ENCODE peak calls at places on chromosomes 5 and 9, in four cellular contexts. One of them, this sample, is unnamed.

GRCh38 chr5:45454114-45454513 is 242.1 kb downstream of the HCN1 start:
- DNase-seq in IMR-90: peak
- DNase-seq in trophoblast cell: peak
- DNase-seq in mesendoderm: peak
- DNase-seq in this sample: peak

GRCh38 chr9:25453876-25454275 is 224.4 kb downstream of the TUSC1 start:
- DNase-seq in trophoblast cell: no peak
- DNase-seq in mesendoderm: no peak
- DNase-seq in IMR-90: no peak
- DNase-seq in this sample: no peak

GRCh38 chr5:6761333-6761732 is 48.1 kb downstream of the TENT4A start:
- DNase-seq in IMR-90: no peak
- DNase-seq in trophoblast cell: peak
- DNase-seq in mesendoderm: no peak
- DNase-seq in this sample: no peak

GRCh38 chr9:8750639-8751041 is 951.1 kb upstream of the DMAC1 start:
- DNase-seq in trophoblast cell: no peak
- DNase-seq in IMR-90: no peak
- DNase-seq in mesendoderm: peak
- DNase-seq in this sample: no peak

GRCh38 chr9:125949247-125949646 is 202.1 kb downstream of the PBX3 start:
- DNase-seq in IMR-90: no peak
- DNase-seq in trophoblast cell: peak
- DNase-seq in mesendoderm: no peak
- DNase-seq in this sample: no peak

GRCh38 chr9:9631302-9631701 is 981.5 kb downstream of the PTPRD start:
- DNase-seq in IMR-90: no peak
- DNase-seq in mesendoderm: no peak
- DNase-seq in trophoblast cell: no peak
- DNase-seq in this sample: no peak

GRCh38 chr5:85458319-85458718 is 1073.6 kb upstream of the EDIL3 start:
- DNase-seq in mesendoderm: no peak
- DNase-seq in IMR-90: no peak
- DNase-seq in trophoblast cell: no peak
- DNase-seq in this sample: no peak

GRCh38 chr5:138370537-138370936 is 18.1 kb downstream of the KDM3B start:
- DNase-seq in mesendoderm: no peak
- DNase-seq in trophoblast cell: no peak
- DNase-seq in IMR-90: peak
- DNase-seq in this sample: no peak

DNA sequence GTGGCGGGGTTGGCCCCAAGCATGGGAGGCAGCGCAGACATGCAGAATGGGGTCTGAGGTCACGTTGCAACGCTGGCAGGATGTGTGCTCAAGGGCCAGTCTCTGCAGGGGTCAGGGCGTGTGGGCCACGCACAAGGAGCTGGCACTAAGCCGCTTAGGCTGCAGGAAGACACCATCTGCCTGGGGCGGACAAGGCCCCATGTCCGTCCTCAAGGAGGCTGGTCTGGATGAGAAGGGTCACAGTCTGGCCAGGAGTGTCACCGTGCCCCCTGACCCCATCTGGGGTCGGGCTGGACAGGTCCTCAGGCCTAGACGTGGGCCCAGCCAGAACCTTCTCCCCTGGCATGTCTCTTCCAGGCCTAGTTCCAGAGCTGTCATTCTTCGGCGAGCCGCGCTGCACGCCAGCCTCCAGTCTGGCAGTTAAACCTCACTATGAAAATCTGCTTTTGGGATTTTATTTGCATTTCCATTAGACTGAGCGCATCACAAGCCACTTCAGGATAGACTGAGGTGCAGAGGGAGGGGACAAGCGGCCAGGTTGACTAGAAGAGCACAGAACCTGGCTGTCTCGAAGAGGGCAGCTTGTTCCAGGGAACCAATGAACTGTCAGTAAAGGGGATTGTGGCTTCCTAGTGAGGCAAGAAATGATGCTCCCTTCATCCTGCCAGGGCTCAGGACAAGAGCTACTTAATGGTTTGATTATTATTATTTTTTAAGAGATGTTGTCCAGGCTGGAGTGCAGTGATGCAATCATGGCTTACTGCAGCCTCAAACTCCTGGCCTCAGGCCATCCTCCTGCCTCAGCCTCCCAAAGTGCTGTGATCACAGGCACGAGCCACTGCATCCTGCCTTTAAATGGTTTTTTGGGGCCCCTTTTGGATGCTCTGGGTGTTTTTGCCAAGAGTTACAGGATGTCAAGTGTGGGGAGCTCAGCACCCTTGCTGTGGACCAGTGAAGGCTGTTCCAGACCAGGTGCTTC is 4.3 kb downstream of the BRD3OS start:
- DNase-seq in trophoblast cell: no peak
- DNase-seq in mesendoderm: no peak
- DNase-seq in IMR-90: no peak
- DNase-seq in this sample: no peak
- H3K23ac ChIP-seq in trophoblast cell: no peak
- H3K23ac ChIP-seq in mesendoderm: no peak
- H3K23ac ChIP-seq in IMR-90: no peak
- H3K23ac ChIP-seq in this sample: no peak

GRCh38 chr9:124853605-124854143 is 414 bp downstream of the WDR38 start:
- DNase-seq in trophoblast cell: no peak
- DNase-seq in IMR-90: no peak
- DNase-seq in mesendoderm: no peak
- DNase-seq in this sample: no peak
- H3K23ac ChIP-seq in trophoblast cell: no peak
- H3K23ac ChIP-seq in IMR-90: no peak
- H3K23ac ChIP-seq in mesendoderm: no peak
- H3K23ac ChIP-seq in this sample: no peak

DNA sequence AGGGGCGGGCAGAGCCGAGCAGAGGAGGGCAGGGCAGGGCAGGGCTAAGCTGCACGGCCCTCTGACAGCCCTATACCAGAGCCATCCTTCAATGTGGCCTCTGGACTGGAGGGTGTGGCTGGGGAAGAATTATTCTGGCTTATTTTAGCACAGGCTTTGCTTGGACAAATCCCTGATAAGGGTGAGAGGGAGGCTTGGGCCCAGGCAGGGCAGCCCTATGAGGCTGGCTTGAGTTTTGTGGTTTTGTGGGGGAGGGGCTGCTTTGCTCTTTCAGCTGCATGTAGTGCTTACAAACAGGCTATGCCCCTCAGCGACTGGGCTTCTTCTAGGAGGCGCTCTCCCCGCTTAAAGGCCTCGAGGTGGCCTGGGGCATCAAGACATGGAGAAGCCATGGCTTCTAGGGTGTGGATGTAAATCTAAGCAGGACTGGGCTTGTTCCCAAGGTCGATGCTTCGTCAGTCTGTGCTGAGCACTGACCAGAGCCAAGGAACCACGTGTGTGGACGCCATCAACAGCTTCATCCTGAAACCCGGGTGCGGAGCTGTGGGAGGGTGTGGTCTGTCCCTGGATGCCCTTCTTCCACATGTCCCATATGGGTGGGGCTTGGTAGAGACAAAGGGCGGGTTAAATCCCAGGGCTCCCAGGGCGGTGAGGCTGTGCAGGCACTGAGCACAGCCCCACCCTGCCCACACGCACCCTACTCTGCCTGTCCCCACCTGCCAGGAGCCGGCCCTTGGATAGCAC is 45.7 kb upstream of the IPPK start:
- DNase-seq in IMR-90: no peak
- DNase-seq in mesendoderm: no peak
- DNase-seq in trophoblast cell: no peak
- DNase-seq in this sample: no peak
- H3K23ac ChIP-seq in IMR-90: no peak
- H3K23ac ChIP-seq in mesendoderm: no peak
- H3K23ac ChIP-seq in trophoblast cell: no peak
- H3K23ac ChIP-seq in this sample: no peak

GRCh38 chr9:136460772-136461325 is 21.2 kb upstream of the INPP5E start:
- DNase-seq in IMR-90: no peak
- DNase-seq in trophoblast cell: no peak
- DNase-seq in mesendoderm: no peak
- DNase-seq in this sample: no peak

GRCh38 chr9:136462664-136463063 is 20.2 kb downstream of the SEC16A start:
- DNase-seq in trophoblast cell: no peak
- DNase-seq in mesendoderm: no peak
- DNase-seq in IMR-90: no peak
- DNase-seq in this sample: no peak

GRCh38 chr9:136456257-136456656 is 16.6 kb upstream of the INPP5E start:
- DNase-seq in trophoblast cell: no peak
- DNase-seq in mesendoderm: no peak
- DNase-seq in IMR-90: no peak
- DNase-seq in this sample: no peak

GRCh38 chr9:136457326-136457725 is 17.7 kb upstream of the INPP5E start:
- DNase-seq in trophoblast cell: no peak
- DNase-seq in IMR-90: no peak
- DNase-seq in mesendoderm: no peak
- DNase-seq in this sample: no peak

DNA sequence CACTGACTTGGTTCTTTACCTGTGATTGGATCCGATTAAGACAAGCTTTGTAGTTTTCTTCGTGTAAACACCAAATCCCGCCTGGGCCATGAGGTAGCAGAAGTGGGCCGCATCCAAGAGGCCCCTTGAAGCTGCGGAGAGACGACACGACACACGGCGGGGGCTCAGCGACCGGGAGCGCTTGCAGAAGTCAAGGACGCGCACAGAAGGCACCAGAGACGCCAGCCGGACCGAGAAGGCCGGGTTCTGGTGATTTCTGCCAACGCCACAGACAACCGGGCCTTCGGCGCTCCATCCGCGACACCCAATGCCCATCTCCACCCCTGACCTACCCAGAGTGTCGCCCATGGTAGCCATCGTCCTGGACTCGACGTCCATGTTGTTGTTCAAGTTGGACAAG is 19.8 kb upstream of the INPP5E start:
- DNase-seq in mesendoderm: no peak
- DNase-seq in IMR-90: no peak
- DNase-seq in trophoblast cell: no peak
- DNase-seq in this sample: no peak
- H3K23ac ChIP-seq in mesendoderm: no peak
- H3K23ac ChIP-seq in IMR-90: no peak
- H3K23ac ChIP-seq in trophoblast cell: no peak
- H3K23ac ChIP-seq in this sample: no peak

DNA sequence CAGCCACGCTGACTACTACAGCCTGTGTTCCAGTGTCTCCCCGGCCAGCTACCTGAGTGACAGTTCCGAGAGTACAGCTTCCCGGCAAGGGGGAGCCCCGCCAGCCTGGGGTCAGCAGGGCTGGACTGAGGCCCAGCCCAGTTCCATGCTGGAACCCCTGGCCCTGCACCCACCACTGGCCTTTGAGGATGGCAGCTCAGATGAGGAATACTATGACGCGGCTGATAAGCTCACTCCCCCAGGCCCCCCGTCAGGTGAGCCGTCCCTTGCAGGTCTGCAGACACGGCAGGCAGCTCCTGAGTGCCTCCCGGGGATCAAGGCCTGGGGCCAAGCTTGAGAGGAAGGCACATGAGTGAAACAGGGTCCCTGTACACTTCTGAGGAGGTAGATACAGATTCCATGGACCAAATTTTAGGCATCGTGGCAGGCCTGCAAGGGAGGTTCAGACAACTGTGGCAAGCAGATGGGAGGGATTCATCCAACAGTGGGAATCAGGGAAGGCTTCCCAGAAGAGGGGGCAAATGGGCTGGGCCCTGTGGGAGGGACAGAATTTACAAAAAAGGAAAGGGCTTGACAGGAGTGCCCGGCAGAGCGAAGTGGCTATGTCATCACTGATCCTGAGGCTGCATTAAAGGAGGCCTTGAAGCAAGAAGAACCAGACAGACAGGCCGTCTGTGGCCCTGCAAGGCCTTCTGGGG is 12.8 kb upstream of the TRMT10B start:
- DNase-seq in trophoblast cell: no peak
- DNase-seq in mesendoderm: no peak
- DNase-seq in IMR-90: no peak
- DNase-seq in this sample: no peak
- H3K23ac ChIP-seq in trophoblast cell: no peak
- H3K23ac ChIP-seq in mesendoderm: no peak
- H3K23ac ChIP-seq in IMR-90: no peak
- H3K23ac ChIP-seq in this sample: no peak

DNA sequence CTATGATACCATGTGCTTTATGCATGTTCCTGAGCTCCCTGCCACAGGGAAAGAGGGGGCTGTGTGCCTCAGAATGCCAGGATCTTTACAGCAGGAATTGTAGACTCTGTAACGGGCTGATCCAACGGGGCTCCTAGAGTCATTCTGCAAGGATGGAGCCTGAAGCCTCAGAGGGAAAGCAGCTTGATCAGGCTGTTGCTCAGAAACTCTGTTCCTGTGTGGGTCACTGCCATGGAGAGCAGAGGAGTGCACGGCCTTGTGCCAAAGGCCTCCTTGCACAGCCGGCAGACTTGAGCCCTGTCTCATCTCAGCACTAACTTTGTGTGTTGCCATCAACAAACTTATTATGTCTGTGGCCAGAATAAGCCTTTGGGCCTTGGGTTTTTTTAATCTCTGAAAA is 51.8 kb downstream of the AMBP start:
- DNase-seq in IMR-90: no peak
- DNase-seq in mesendoderm: no peak
- DNase-seq in trophoblast cell: no peak
- DNase-seq in this sample: no peak
- H3K23ac ChIP-seq in IMR-90: no peak
- H3K23ac ChIP-seq in mesendoderm: no peak
- H3K23ac ChIP-seq in trophoblast cell: no peak
- H3K23ac ChIP-seq in this sample: no peak